ENCODE peak calls at places on chromosomes 12 and 14, in five cellular contexts. O, S, M, P and R are unnamed samples.

GRCh38 chr14:20477211-20477876 is 8.1 kb downstream of the PNP start:
- DNase-seq in O (no peak), S (no peak), M (no peak), P (no peak), R (no peak)

GRCh38 chr14:99605299-99605961 is 1.4 kb upstream of the CCDC85C start:
- DNase-seq in O (peak; percentile 59), S (peak; percentile 73), M (peak; percentile 92), P (peak; percentile 83), R (peak; percentile 61)

GRCh38 chr12:107475900-107476299 is 209.7 kb upstream of the PWP1 start:
- DNase-seq in O (no peak), S (no peak), M (no peak), P (no peak), R (no peak)

GRCh38 chr12:80412343-80412953 is 31.6 kb upstream of the PTPRQ start:
- DNase-seq in O (no peak), S (no peak), M (peak; percentile 77), P (no peak), R (no peak)

GRCh38 chr12:11719678-11720099 is 70.2 kb downstream of the ETV6 start:
- DNase-seq in O (no peak), S (peak; percentile 50), M (no peak), P (peak; percentile 40), R (no peak)

GRCh38 chr12:12294215-12295005 is 27.6 kb upstream of the LRP6 start:
- DNase-seq in O (no peak), S (no peak), M (no peak), P (no peak), R (no peak)

GRCh38 chr14:99602054-99602787 is 1.8 kb downstream of the CCDC85C start:
- DNase-seq in O (no peak), S (no peak), M (peak; percentile 34), P (no peak), R (no peak)

GRCh38 chr14:86798330-86798729 is 1194.7 kb downstream of the GALC start:
- DNase-seq in O (no peak), S (no peak), M (no peak), P (no peak), R (no peak)

GRCh38 chr12:48961331-48961730 is 4.0 kb upstream of the ARF3 start:
- DNase-seq in O (no peak), S (no peak), M (no peak), P (no peak), R (no peak)

GRCh38 chr12:26252946-26253345 is 57.6 kb downstream of the SSPN start:
- DNase-seq in O (no peak), S (no peak), M (no peak), P (no peak), R (no peak)

GRCh38 chr14:31420319-31421081 is at the start of gene HEATR5A:
- DNase-seq in O (peak; percentile 84), S (peak; percentile 92), M (peak; percentile 93), P (peak; percentile 93), R (peak; percentile 95)

GRCh38 chr14:73759714-73760597 is 45.8 kb upstream of the PNMA1 start:
- DNase-seq in O (peak; percentile 95), S (peak; percentile 97), M (peak; percentile 92), P (peak; percentile 97), R (peak; percentile 95)

GRCh38 chr14:90556050-90556477 is 159.2 kb downstream of the CALM1 start:
- DNase-seq in O (no peak), S (no peak), M (no peak), P (no peak), R (no peak)

GRCh38 chr12:106192659-106193403 is 54.1 kb upstream of the NUAK1 start:
- DNase-seq in O (no peak), S (no peak), M (no peak), P (no peak), R (no peak)

GRCh38 chr12:75481774-75482173 is 1.2 kb downstream of the GLIPR1 start:
- DNase-seq in O (no peak), S (no peak), M (no peak), P (no peak), R (no peak)

GRCh38 chr12:111467862-111468245 is 62.1 kb downstream of the SH2B3 start:
- DNase-seq in O (no peak), S (no peak), M (no peak), P (no peak), R (no peak)

GRCh38 chr12:70853326-70853725 is 67.2 kb downstream of the PTPRR start:
- DNase-seq in O (no peak), S (no peak), M (no peak), P (no peak), R (no peak)

GRCh38 chr12:132711169-132711843 is 664 bp downstream of the PGAM5 start:
- DNase-seq in O (no peak), S (peak; percentile 33), M (no peak), P (peak; percentile 33), R (no peak)

GRCh38 chr14:69151458-69152180 is 1.3 kb downstream of the DCAF5 start:
- DNase-seq in O (no peak), S (peak; percentile 72), M (peak; percentile 74), P (peak; percentile 82), R (peak; percentile 72)

GRCh38 chr12:62562892-62563291 is 96.3 kb downstream of the MON2 start:
- DNase-seq in O (no peak), S (no peak), M (no peak), P (no peak), R (no peak)

GRCh38 chr14:99430491-99430890 is 50.2 kb downstream of the SETD3 start:
- DNase-seq in O (no peak), S (peak; percentile 26), M (peak; percentile 43), P (peak; percentile 26), R (peak; percentile 22)

GRCh38 chr12:54134850-54135249 is 53.9 kb downstream of the SMUG1 start:
- DNase-seq in O (no peak), S (no peak), M (no peak), P (no peak), R (no peak)

GRCh38 chr12:5710260-5710878 is 234.7 kb downstream of the ANO2 start:
- DNase-seq in O (no peak), S (no peak), M (no peak), P (no peak), R (no peak)

GRCh38 chr14:64717870-64718269 is 13.6 kb downstream of the PLEKHG3 start:
- DNase-seq in O (no peak), S (no peak), M (no peak), P (no peak), R (no peak)

GRCh38 chr12:41943671-41944070 is 201.0 kb downstream of the GXYLT1 start:
- DNase-seq in O (no peak), S (no peak), M (peak; percentile 27), P (no peak), R (no peak)

GRCh38 chr14:94066089-94066676 is 14.8 kb downstream of the DDX24 start:
- DNase-seq in O (no peak), S (no peak), M (peak; percentile 27), P (no peak), R (no peak)

GRCh38 chr12:3313066-3313465 is 177.9 kb upstream of the PRMT8 start:
- DNase-seq in O (no peak), S (no peak), M (no peak), P (no peak), R (no peak)

GRCh38 chr14:96255501-96256366 is at the start of gene BDKRB1:
- DNase-seq in O (no peak), S (no peak), M (no peak), P (no peak), R (no peak)

GRCh38 chr14:34212574-34212973 is 249.5 kb downstream of the SPTSSA start:
- DNase-seq in O (no peak), S (no peak), M (no peak), P (no peak), R (no peak)

GRCh38 chr14:85556263-85556662 is 26.3 kb downstream of the FLRT2 start:
- DNase-seq in O (no peak), S (no peak), M (no peak), P (no peak), R (no peak)

GRCh38 chr12:127230843-127231260 is 1036.1 kb upstream of the TMEM132C start:
- DNase-seq in O (no peak), S (no peak), M (no peak), P (no peak), R (no peak)